ENCODE peak calls at places on chromosomes 13 and 19, in nine cellular contexts. One of them, this sample, is unnamed.
A peak's percentile ranks its signal among the peaks of the same experiment; 100 is the strongest.

GRCh38 chr13:80224468-80224867 is 116.5 kb downstream of the SPRY2 start:
- DNase-seq in lower lobe of right lung: no peak
- DNase-seq in fibroblast of the aortic adventitia: peak; percentile 43
- DNase-seq in ascending aorta: no peak
- DNase-seq in GM06990: no peak
- DNase-seq in neural crest cell: no peak
- DNase-seq in hepatocyte: no peak
- DNase-seq in RWPE1: peak; percentile 67
- DNase-seq in kidney epithelial cell: no peak
- DNase-seq in this sample: no peak

GRCh38 chr13:106151056-106151699 is 384.3 kb downstream of the EFNB2 start:
- DNase-seq in hepatocyte: peak; percentile 43
- DNase-seq in ascending aorta: no peak
- DNase-seq in RWPE1: peak; percentile 95
- DNase-seq in lower lobe of right lung: no peak
- DNase-seq in neural crest cell: no peak
- DNase-seq in GM06990: no peak
- DNase-seq in fibroblast of the aortic adventitia: peak; percentile 93
- DNase-seq in kidney epithelial cell: peak; percentile 97
- DNase-seq in this sample: peak; percentile 78

GRCh38 chr13:23945612-23946011 is 48.3 kb upstream of the C1QTNF9B start:
- DNase-seq in ascending aorta: no peak
- DNase-seq in kidney epithelial cell: no peak
- DNase-seq in GM06990: no peak
- DNase-seq in hepatocyte: no peak
- DNase-seq in lower lobe of right lung: no peak
- DNase-seq in RWPE1: no peak
- DNase-seq in neural crest cell: no peak
- DNase-seq in fibroblast of the aortic adventitia: no peak
- DNase-seq in this sample: no peak

GRCh38 chr19:30696514-30696913 is 324.3 kb downstream of the ZNF536 start:
- DNase-seq in GM06990: no peak
- DNase-seq in fibroblast of the aortic adventitia: peak; percentile 17
- DNase-seq in kidney epithelial cell: no peak
- DNase-seq in RWPE1: no peak
- DNase-seq in neural crest cell: peak; percentile 38
- DNase-seq in hepatocyte: peak; percentile 69
- DNase-seq in lower lobe of right lung: no peak
- DNase-seq in ascending aorta: no peak
- DNase-seq in this sample: no peak

GRCh38 chr13:27250833-27251165 is 559 bp upstream of the RPL21 start:
- DNase-seq in hepatocyte: no peak
- DNase-seq in neural crest cell: no peak
- DNase-seq in ascending aorta: no peak
- DNase-seq in fibroblast of the aortic adventitia: no peak
- DNase-seq in kidney epithelial cell: no peak
- DNase-seq in RWPE1: no peak
- DNase-seq in GM06990: no peak
- DNase-seq in lower lobe of right lung: no peak
- DNase-seq in this sample: no peak

GRCh38 chr13:20721454-20722357 is 18.2 kb downstream of the IL17D start:
- DNase-seq in hepatocyte: peak; percentile 57
- DNase-seq in ascending aorta: no peak
- DNase-seq in fibroblast of the aortic adventitia: peak; percentile 77
- DNase-seq in GM06990: no peak
- DNase-seq in lower lobe of right lung: no peak
- DNase-seq in kidney epithelial cell: peak; percentile 7
- DNase-seq in neural crest cell: no peak
- DNase-seq in RWPE1: peak; percentile 49
- DNase-seq in this sample: no peak

GRCh38 chr13:75236774-75237173 is 245.2 kb downstream of the TBC1D4 start:
- DNase-seq in GM06990: no peak
- DNase-seq in fibroblast of the aortic adventitia: no peak
- DNase-seq in ascending aorta: no peak
- DNase-seq in lower lobe of right lung: no peak
- DNase-seq in hepatocyte: no peak
- DNase-seq in RWPE1: no peak
- DNase-seq in kidney epithelial cell: no peak
- DNase-seq in neural crest cell: no peak
- DNase-seq in this sample: no peak

GRCh38 chr13:34334984-34335661 is 517.2 kb downstream of the RFC3 start:
- DNase-seq in neural crest cell: no peak
- DNase-seq in kidney epithelial cell: no peak
- DNase-seq in hepatocyte: no peak
- DNase-seq in RWPE1: no peak
- DNase-seq in lower lobe of right lung: no peak
- DNase-seq in fibroblast of the aortic adventitia: peak; percentile 44
- DNase-seq in GM06990: no peak
- DNase-seq in ascending aorta: no peak
- DNase-seq in this sample: no peak

GRCh38 chr13:40164137-40164536 is 502.3 kb downstream of the FOXO1 start:
- DNase-seq in kidney epithelial cell: peak; percentile 61
- DNase-seq in fibroblast of the aortic adventitia: no peak
- DNase-seq in ascending aorta: no peak
- DNase-seq in lower lobe of right lung: no peak
- DNase-seq in hepatocyte: peak; percentile 36
- DNase-seq in GM06990: no peak
- DNase-seq in neural crest cell: no peak
- DNase-seq in RWPE1: peak; percentile 23
- DNase-seq in this sample: no peak

GRCh38 chr19:14248578-14249011 is 42.6 kb upstream of the ADGRL1 start:
- DNase-seq in RWPE1: no peak
- DNase-seq in ascending aorta: no peak
- DNase-seq in kidney epithelial cell: no peak
- DNase-seq in neural crest cell: peak; percentile 75
- DNase-seq in GM06990: no peak
- DNase-seq in fibroblast of the aortic adventitia: peak; percentile 9
- DNase-seq in lower lobe of right lung: no peak
- DNase-seq in hepatocyte: peak; percentile 84
- DNase-seq in this sample: no peak

GRCh38 chr19:19452241-19453128 is 47.0 kb downstream of the GATAD2A start:
- DNase-seq in kidney epithelial cell: no peak
- DNase-seq in lower lobe of right lung: peak; percentile 26
- DNase-seq in ascending aorta: no peak
- DNase-seq in fibroblast of the aortic adventitia: no peak
- DNase-seq in neural crest cell: no peak
- DNase-seq in RWPE1: no peak
- DNase-seq in hepatocyte: no peak
- DNase-seq in GM06990: no peak
- DNase-seq in this sample: no peak

GRCh38 chr13:37944476-37945442 is 75.2 kb upstream of the TRPC4 start:
- DNase-seq in GM06990: no peak
- DNase-seq in fibroblast of the aortic adventitia: peak; percentile 22
- DNase-seq in neural crest cell: no peak
- DNase-seq in hepatocyte: no peak
- DNase-seq in kidney epithelial cell: no peak
- DNase-seq in RWPE1: no peak
- DNase-seq in ascending aorta: no peak
- DNase-seq in lower lobe of right lung: no peak
- DNase-seq in this sample: no peak

GRCh38 chr13:109346060-109346459 is 440.3 kb downstream of the IRS2 start:
- DNase-seq in kidney epithelial cell: no peak
- DNase-seq in GM06990: no peak
- DNase-seq in ascending aorta: no peak
- DNase-seq in hepatocyte: no peak
- DNase-seq in neural crest cell: no peak
- DNase-seq in fibroblast of the aortic adventitia: no peak
- DNase-seq in lower lobe of right lung: no peak
- DNase-seq in RWPE1: no peak
- DNase-seq in this sample: no peak

GRCh38 chr19:46022061-46022430 is 807 bp downstream of the PGLYRP1 start:
- DNase-seq in kidney epithelial cell: no peak
- DNase-seq in fibroblast of the aortic adventitia: no peak
- DNase-seq in RWPE1: no peak
- DNase-seq in lower lobe of right lung: no peak
- DNase-seq in hepatocyte: no peak
- DNase-seq in ascending aorta: no peak
- DNase-seq in GM06990: no peak
- DNase-seq in neural crest cell: no peak
- DNase-seq in this sample: no peak

GRCh38 chr19:46022431-46023310 is at the start of gene PGLYRP1:
- DNase-seq in ascending aorta: no peak
- DNase-seq in lower lobe of right lung: no peak
- DNase-seq in kidney epithelial cell: no peak
- DNase-seq in GM06990: no peak
- DNase-seq in fibroblast of the aortic adventitia: no peak
- DNase-seq in RWPE1: no peak
- DNase-seq in hepatocyte: peak; percentile 4
- DNase-seq in neural crest cell: no peak
- DNase-seq in this sample: no peak

GRCh38 chr19:46023311-46023779 is 492 bp upstream of the PGLYRP1 start:
- DNase-seq in hepatocyte: no peak
- DNase-seq in GM06990: no peak
- DNase-seq in fibroblast of the aortic adventitia: no peak
- DNase-seq in neural crest cell: no peak
- DNase-seq in kidney epithelial cell: no peak
- DNase-seq in lower lobe of right lung: peak; percentile 60
- DNase-seq in ascending aorta: no peak
- DNase-seq in RWPE1: no peak
- DNase-seq in this sample: no peak

GRCh38 chr19:46020819-46021125 is 2.1 kb downstream of the PGLYRP1 start:
- DNase-seq in neural crest cell: no peak
- DNase-seq in GM06990: no peak
- DNase-seq in lower lobe of right lung: no peak
- DNase-seq in ascending aorta: no peak
- DNase-seq in kidney epithelial cell: no peak
- DNase-seq in RWPE1: no peak
- DNase-seq in fibroblast of the aortic adventitia: no peak
- DNase-seq in hepatocyte: no peak
- DNase-seq in this sample: no peak

GRCh38 chr19:46021531-46022041 is 1.3 kb downstream of the PGLYRP1 start:
- DNase-seq in hepatocyte: no peak
- DNase-seq in RWPE1: no peak
- DNase-seq in lower lobe of right lung: no peak
- DNase-seq in GM06990: no peak
- DNase-seq in kidney epithelial cell: no peak
- DNase-seq in ascending aorta: no peak
- DNase-seq in neural crest cell: no peak
- DNase-seq in fibroblast of the aortic adventitia: no peak
- DNase-seq in this sample: no peak
- TF ChIP-seq CTCF in hepatocyte: no peak
- TF ChIP-seq CTCF in RWPE1: peak; percentile 30
- TF ChIP-seq CTCF in lower lobe of right lung: no peak
- TF ChIP-seq CTCF in GM06990: no peak
- TF ChIP-seq CTCF in kidney epithelial cell: no peak
- TF ChIP-seq CTCF in ascending aorta: no peak
- TF ChIP-seq CTCF in neural crest cell: no peak
- TF ChIP-seq CTCF in fibroblast of the aortic adventitia: no peak
- TF ChIP-seq CTCF in this sample: no peak

DNA sequence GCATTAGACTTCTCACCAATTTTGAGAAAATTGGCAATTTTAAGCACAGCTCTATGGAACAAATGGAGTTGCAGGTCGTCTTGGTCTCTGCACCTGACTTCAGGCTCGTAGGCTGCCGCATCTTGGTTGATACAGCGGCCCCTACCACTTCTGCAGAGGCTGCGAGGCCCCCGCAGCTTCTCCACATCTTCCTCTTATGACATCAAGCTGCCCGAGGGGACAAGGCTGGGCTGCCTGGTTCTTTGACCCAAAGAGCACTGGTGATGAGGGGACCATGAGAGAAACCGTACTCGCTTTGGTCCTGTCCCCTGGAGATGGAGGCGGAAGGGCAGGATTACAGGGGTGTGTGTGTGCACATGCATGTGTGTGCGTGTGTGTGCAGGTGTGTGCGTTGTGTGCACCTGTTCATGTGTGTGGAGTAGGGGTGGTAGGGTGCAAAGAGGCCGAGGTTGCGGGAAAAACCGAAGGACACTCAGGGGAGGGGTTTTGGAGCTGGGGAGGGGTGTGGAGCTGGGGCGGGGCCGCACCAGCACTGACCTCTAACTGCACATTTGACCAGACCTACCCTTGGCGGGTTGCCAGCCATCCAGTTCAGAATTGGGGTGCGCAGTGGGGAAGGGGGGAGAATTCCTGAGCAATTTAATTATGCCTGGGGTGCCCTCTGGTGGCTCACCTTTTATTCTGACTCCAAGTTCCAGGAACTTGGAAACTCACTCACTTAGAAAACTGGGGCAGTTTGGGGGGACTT is 65.1 kb upstream of the ARHGEF7 start:
- DNase-seq in fibroblast of the aortic adventitia: peak; percentile 49
- DNase-seq in hepatocyte: peak; percentile 51
- DNase-seq in kidney epithelial cell: no peak
- DNase-seq in RWPE1: peak; percentile 32
- DNase-seq in neural crest cell: no peak
- DNase-seq in GM06990: no peak
- DNase-seq in ascending aorta: no peak
- DNase-seq in lower lobe of right lung: no peak
- DNase-seq in this sample: no peak
- TF ChIP-seq CTCF in fibroblast of the aortic adventitia: peak; percentile 54
- TF ChIP-seq CTCF in hepatocyte: peak; percentile 69
- TF ChIP-seq CTCF in kidney epithelial cell: peak; percentile 46
- TF ChIP-seq CTCF in RWPE1: peak; percentile 59
- TF ChIP-seq CTCF in neural crest cell: peak; percentile 60
- TF ChIP-seq CTCF in GM06990: peak; percentile 42
- TF ChIP-seq CTCF in ascending aorta: peak; percentile 61
- TF ChIP-seq CTCF in lower lobe of right lung: peak; percentile 56
- TF ChIP-seq CTCF in this sample: peak; percentile 12

DNA sequence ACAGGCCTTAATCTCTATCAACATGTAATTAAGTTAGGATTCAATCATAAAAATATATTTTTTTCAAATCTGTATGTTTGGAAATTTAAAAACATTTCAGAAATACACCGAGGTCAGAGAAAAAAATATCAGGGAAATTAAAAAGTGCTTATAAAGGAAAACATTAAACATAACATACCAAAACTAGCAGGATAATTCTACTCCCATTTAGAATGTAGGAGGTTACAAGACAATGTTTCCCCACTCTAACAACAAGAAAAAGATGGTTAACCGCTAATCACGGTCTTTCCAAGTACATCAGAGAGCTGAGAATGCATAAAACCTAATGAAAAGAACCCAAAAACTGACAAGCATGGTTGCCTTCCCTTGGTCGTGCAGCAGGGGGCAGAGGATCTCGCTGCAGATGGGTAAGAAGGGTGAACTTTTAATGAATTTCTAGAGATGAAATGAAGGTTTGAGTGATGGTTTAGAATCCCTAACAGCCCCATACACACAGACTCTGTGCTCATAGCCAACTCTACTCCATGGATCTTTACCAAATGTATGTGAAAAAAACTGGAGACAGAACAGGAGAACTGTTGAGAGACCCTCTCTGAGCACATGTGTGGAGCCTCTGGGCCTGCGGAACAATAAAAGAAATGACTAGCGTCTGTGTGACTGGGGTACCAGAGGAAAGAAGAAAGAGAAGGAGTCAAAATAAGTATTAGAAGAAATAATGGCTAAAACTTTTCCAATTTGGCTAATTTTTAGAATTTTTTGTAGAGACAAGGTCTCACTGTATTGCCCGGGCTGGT is 51.3 kb upstream of the LSM14A start:
- DNase-seq in fibroblast of the aortic adventitia: peak; percentile 60
- DNase-seq in neural crest cell: peak; percentile 34
- DNase-seq in GM06990: no peak
- DNase-seq in RWPE1: peak; percentile 46
- DNase-seq in ascending aorta: no peak
- DNase-seq in lower lobe of right lung: no peak
- DNase-seq in kidney epithelial cell: no peak
- DNase-seq in hepatocyte: peak; percentile 48
- DNase-seq in this sample: no peak
- TF ChIP-seq CTCF in fibroblast of the aortic adventitia: peak; percentile 93
- TF ChIP-seq CTCF in neural crest cell: peak; percentile 74
- TF ChIP-seq CTCF in GM06990: peak; percentile 79
- TF ChIP-seq CTCF in RWPE1: peak; percentile 47
- TF ChIP-seq CTCF in ascending aorta: peak; percentile 54
- TF ChIP-seq CTCF in lower lobe of right lung: peak; percentile 54
- TF ChIP-seq CTCF in kidney epithelial cell: peak; percentile 71
- TF ChIP-seq CTCF in hepatocyte: peak; percentile 62
- TF ChIP-seq CTCF in this sample: peak; percentile 80

GRCh38 chr19:50511069-50511822 is at the start of gene JOSD2:
- DNase-seq in GM06990: peak; percentile 99
- DNase-seq in fibroblast of the aortic adventitia: peak; percentile 99
- DNase-seq in kidney epithelial cell: peak; percentile 97
- DNase-seq in hepatocyte: peak; percentile 100
- DNase-seq in RWPE1: peak; percentile 96
- DNase-seq in ascending aorta: peak; percentile 97
- DNase-seq in lower lobe of right lung: peak; percentile 100
- DNase-seq in neural crest cell: peak; percentile 90
- DNase-seq in this sample: peak; percentile 94
- TF ChIP-seq CTCF in GM06990: no peak
- TF ChIP-seq CTCF in fibroblast of the aortic adventitia: no peak
- TF ChIP-seq CTCF in kidney epithelial cell: no peak
- TF ChIP-seq CTCF in hepatocyte: no peak
- TF ChIP-seq CTCF in RWPE1: no peak
- TF ChIP-seq CTCF in ascending aorta: no peak
- TF ChIP-seq CTCF in lower lobe of right lung: no peak
- TF ChIP-seq CTCF in neural crest cell: no peak
- TF ChIP-seq CTCF in this sample: no peak